ENCODE peak calls at places on chromosome X, in five cellular contexts. D, T, C, Z and O are unnamed samples.
A peak's percentile ranks its signal among the peaks of the same experiment; 100 is the strongest.

GRCh38 chrX:13955095-13955647 is 74.5 kb downstream of the GEMIN8 start:
- DNase-seq in D (no peak), T (no peak), C (no peak), Z (peak; percentile 34), O (no peak)

GRCh38 chrX:107135076-107135964 is 16.7 kb upstream of the RBM41 start:
- DNase-seq in D (no peak), T (peak; percentile 44), C (no peak), Z (no peak), O (no peak)

GRCh38 chrX:103918584-103919335 is 43.7 kb upstream of the TMSB15B start:
- DNase-seq in D (peak; percentile 89), T (peak; percentile 39), C (peak; percentile 83), Z (peak; percentile 81), O (peak; percentile 56)

GRCh38 chrX:111568356-111568755 is 56.9 kb downstream of the SERTM2 start:
- DNase-seq in D (no peak), T (peak; percentile 1), C (no peak), Z (no peak), O (no peak)

GRCh38 chrX:40072246-40072645 is 25.5 kb downstream of the BCOR start:
- DNase-seq in D (peak; percentile 29), T (no peak), C (no peak), Z (no peak), O (no peak)

GRCh38 chrX:120575379-120576114 is 14.8 kb upstream of the CUL4B start:
- DNase-seq in D (no peak), T (no peak), C (no peak), Z (no peak), O (no peak)

GRCh38 chrX:13750204-13750603 is 15.7 kb downstream of the OFD1 start:
- DNase-seq in D (no peak), T (peak; percentile 49), C (no peak), Z (peak; percentile 86), O (peak; percentile 59)

GRCh38 chrX:41116948-41117347 is 31.7 kb downstream of the USP9X start:
- DNase-seq in D (no peak), T (no peak), C (no peak), Z (peak; percentile 59), O (peak; percentile 73)

GRCh38 chrX:39905475-39905889 is 192.3 kb downstream of the BCOR start:
- DNase-seq in D (no peak), T (no peak), C (no peak), Z (no peak), O (no peak)

GRCh38 chrX:29308726-29309125 is 721.5 kb downstream of the IL1RAPL1 start:
- DNase-seq in D (no peak), T (no peak), C (no peak), Z (no peak), O (no peak)

GRCh38 chrX:66751136-66751782 is 112.4 kb upstream of the EDA2R start:
- DNase-seq in D (no peak), T (no peak), C (no peak), Z (no peak), O (peak; percentile 32)

GRCh38 chrX:150364347-150365050 is 1.4 kb downstream of the MAMLD1 start:
- DNase-seq in D (peak; percentile 82), T (no peak), C (no peak), Z (peak; percentile 71), O (no peak)

GRCh38 chrX:33128048-33128805 is 83.1 kb downstream of the DMD start:
- DNase-seq in D (no peak), T (no peak), C (no peak), Z (peak; percentile 59), O (no peak)

GRCh38 chrX:21926527-21927278 is 13.8 kb upstream of the SMS start:
- DNase-seq in D (no peak), T (peak; percentile 90), C (no peak), Z (no peak), O (peak; percentile 68)

GRCh38 chrX:152915541-152916241 is 17.8 kb downstream of the ZNF185 start:
- DNase-seq in D (no peak), T (peak; percentile 65), C (no peak), Z (peak; percentile 84), O (peak; percentile 9)

GRCh38 chrX:104913348-104913747 is 307.1 kb downstream of the TEX13A start:
- DNase-seq in D (no peak), T (no peak), C (no peak), Z (peak; percentile 42), O (peak; percentile 48)

GRCh38 chrX:6856471-6856870 is 291.0 kb upstream of the STS start:
- DNase-seq in D (no peak), T (no peak), C (no peak), Z (peak; percentile 76), O (no peak)

GRCh38 chrX:31545726-31546125 is 473.9 kb upstream of the FTHL17 start:
- DNase-seq in D (no peak), T (no peak), C (no peak), Z (no peak), O (no peak)

GRCh38 chrX:45758738-45759397 is 558.2 kb upstream of the DIPK2B start:
- DNase-seq in D (no peak), T (no peak), C (no peak), Z (no peak), O (peak; percentile 74)

GRCh38 chrX:80511969-80512760 is 91.9 kb downstream of the TENT5D start:
- DNase-seq in D (no peak), T (no peak), C (no peak), Z (no peak), O (peak; percentile 10)

GRCh38 chrX:97860206-97860605 is 976.5 kb downstream of the RPA4 start:
- DNase-seq in D (no peak), T (no peak), C (no peak), Z (no peak), O (no peak)

GRCh38 chrX:37060999-37061398 is 52.8 kb downstream of the FAM47C start:
- DNase-seq in D (no peak), T (peak; percentile 22), C (no peak), Z (peak; percentile 83), O (peak; percentile 37)

GRCh38 chrX:48852857-48853256 is 17.4 kb upstream of the PCSK1N start:
- DNase-seq in D (no peak), T (no peak), C (no peak), Z (no peak), O (no peak)

GRCh38 chrX:151393514-151393913 is 3.5 kb upstream of the VMA21 start:
- DNase-seq in D (no peak), T (no peak), C (no peak), Z (peak; percentile 49), O (peak; percentile 73)

GRCh38 chrX:104098151-104098808 is 14.0 kb upstream of the ZCCHC18 start:
- DNase-seq in D (no peak), T (peak; percentile 36), C (no peak), Z (peak; percentile 83), O (peak; percentile 70)

GRCh38 chrX:38156838-38157237 is 63.8 kb downstream of the SRPX start:
- DNase-seq in D (no peak), T (no peak), C (no peak), Z (no peak), O (no peak)

DNA sequence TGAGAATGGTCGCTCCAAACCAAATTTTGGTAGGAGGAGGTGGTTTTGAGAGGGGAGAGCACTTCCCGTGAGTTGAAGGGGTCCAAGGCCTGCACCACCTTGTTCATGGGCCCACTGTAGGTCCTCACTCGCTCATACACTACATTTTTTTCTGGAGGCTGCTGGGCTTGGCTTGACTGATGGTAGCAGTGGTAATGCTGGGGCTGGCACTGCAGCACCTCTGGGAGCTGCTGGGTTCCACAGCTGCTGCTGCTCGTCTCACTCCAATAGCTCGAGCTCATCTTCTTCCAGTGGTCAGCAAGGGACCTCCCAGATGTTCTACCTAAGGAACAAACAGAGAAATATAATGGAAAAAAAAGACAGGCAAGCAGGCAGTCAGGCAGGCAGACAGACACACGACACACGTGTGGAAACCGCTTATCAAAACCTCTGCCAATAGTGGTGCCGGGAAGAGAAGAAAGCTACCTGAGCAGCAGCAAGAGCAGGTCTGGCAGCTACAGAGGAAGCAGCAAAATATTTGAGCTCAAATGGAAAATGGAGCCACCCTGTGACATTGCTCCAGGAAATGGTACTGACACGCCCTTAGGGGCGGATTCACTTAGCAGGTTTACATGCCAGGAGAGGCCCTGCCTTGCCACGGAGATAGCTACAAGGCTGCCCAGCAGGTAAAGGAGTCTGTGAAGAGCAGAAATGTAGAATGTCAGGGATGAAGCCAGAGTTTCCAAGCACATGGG is at the start of gene POF1B:
- DNase-seq in D (no peak), T (no peak), C (no peak), Z (peak; percentile 81), O (no peak)
- H3K4me3 ChIP-seq in D (peak within 1 kb of the TSS; percentile 23), T (no peak within 1 kb of the TSS), C (no peak within 1 kb of the TSS), Z (peak within 1 kb of the TSS; percentile 72), O (no peak within 1 kb of the TSS)

GRCh38 chrX:113833656-113834055 is 750.2 kb upstream of the HTR2C start:
- DNase-seq in D (no peak), T (no peak), C (no peak), Z (no peak), O (no peak)

GRCh38 chrX:113833096-113833495 is 750.8 kb upstream of the HTR2C start:
- DNase-seq in D (no peak), T (no peak), C (no peak), Z (no peak), O (no peak)

GRCh38 chrX:113828470-113828869 is 755.4 kb upstream of the HTR2C start:
- DNase-seq in D (no peak), T (no peak), C (no peak), Z (no peak), O (no peak)
- H3K27me3 ChIP-seq in D (no peaks in the 10 kb centered on the region), T (no peaks in the 10 kb centered on the region), C (no peaks in the 10 kb centered on the region), Z (no peaks in the 10 kb centered on the region), O (no peaks in the 10 kb centered on the region)

GRCh38 chrX:71917621-71918341 is 7.1 kb downstream of the NHSL2 start:
- DNase-seq in D (no peak), T (no peak), C (no peak), Z (no peak), O (no peak)
- H3K27ac ChIP-seq in D (no peak overlapping the region), T (no peak overlapping the region), C (no peak overlapping the region), Z (no peak overlapping the region), O (no peak overlapping the region)

GRCh38 chrX:118975831-118976598 is 1.6 kb downstream of the LONRF3 start:
- DNase-seq in D (peak; percentile 84), T (no peak), C (peak; percentile 92), Z (no peak), O (no peak)
- H3K4me3 ChIP-seq in D (peak overlapping the region; percentile 48), T (peak overlapping the region; percentile 40), C (peak overlapping the region; percentile 77), Z (peak overlapping the region; percentile 58), O (peak overlapping the region; percentile 54)

DNA sequence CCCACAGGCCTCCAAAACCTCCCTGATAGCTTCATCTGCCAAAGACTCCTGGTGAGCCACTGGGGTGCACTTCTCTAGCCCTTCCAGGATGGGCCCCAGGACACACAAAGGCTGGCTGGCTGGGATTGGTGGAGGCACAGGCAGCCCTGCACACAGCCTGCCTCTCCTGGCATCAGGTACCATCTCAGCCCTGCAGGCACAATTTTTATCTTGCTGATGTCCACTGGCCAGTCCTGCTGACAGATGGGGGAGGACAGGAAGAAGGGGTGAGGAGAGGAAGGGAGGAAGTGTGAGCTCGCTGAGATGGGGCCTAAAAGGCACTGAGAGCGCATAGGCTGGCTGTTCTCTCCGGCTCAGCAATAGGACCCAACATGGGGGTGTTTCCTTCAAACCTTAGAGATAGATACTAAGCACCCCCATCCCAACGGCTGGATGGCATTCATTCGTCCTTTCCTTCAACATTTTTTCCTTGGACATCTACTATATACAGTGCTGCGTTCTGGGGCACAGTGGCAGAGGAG is 92.7 kb downstream of the PJA1 start:
- DNase-seq in D (peak; percentile 36), T (no peak), C (no peak), Z (no peak), O (no peak)
- H3K27me3 ChIP-seq in D (no peaks in the 10 kb centered on the region), T (no peaks in the 10 kb centered on the region), C (no peaks in the 10 kb centered on the region), Z (no peaks in the 10 kb centered on the region), O (no peaks in the 10 kb centered on the region)